ENCODE peak calls at places on chromosomes 5 and 9, in four cellular contexts. One of them, this sample, is unnamed.
A peak's percentile ranks its signal among the peaks of the same experiment; 100 is the strongest.

GRCh38 chr5:149166128-149166527 is 24.8 kb downstream of the ABLIM3 start:
- ATAC-seq in activated CD8-positive, alpha-beta T cell treated with anti-CD3 and anti-CD28 coated beads for 36 hours: no peak
- ATAC-seq in CD4-positive, alpha-beta T cell: no peak
- ATAC-seq in right cardiac atrium: no peak
- ATAC-seq in this sample: no peak

GRCh38 chr5:82405618-82406199 is 127.6 kb upstream of the RPS23 start:
- ATAC-seq in activated CD8-positive, alpha-beta T cell treated with anti-CD3 and anti-CD28 coated beads for 36 hours: no peak
- ATAC-seq in CD4-positive, alpha-beta T cell: no peak
- ATAC-seq in right cardiac atrium: no peak
- ATAC-seq in this sample: no peak

GRCh38 chr5:63053019-63053638 is 474.5 kb downstream of the LRRC70 start:
- ATAC-seq in activated CD8-positive, alpha-beta T cell treated with anti-CD3 and anti-CD28 coated beads for 36 hours: no peak
- ATAC-seq in CD4-positive, alpha-beta T cell: no peak
- ATAC-seq in right cardiac atrium: peak; percentile 97
- ATAC-seq in this sample: peak; percentile 66

GRCh38 chr5:10485897-10486296 is 44.2 kb downstream of the ROPN1L start:
- ATAC-seq in activated CD8-positive, alpha-beta T cell treated with anti-CD3 and anti-CD28 coated beads for 36 hours: no peak
- ATAC-seq in CD4-positive, alpha-beta T cell: no peak
- ATAC-seq in right cardiac atrium: peak; percentile 42
- ATAC-seq in this sample: no peak

GRCh38 chr5:91128604-91129003 is 254.5 kb downstream of the ARRDC3 start:
- ATAC-seq in activated CD8-positive, alpha-beta T cell treated with anti-CD3 and anti-CD28 coated beads for 36 hours: no peak
- ATAC-seq in CD4-positive, alpha-beta T cell: no peak
- ATAC-seq in right cardiac atrium: no peak
- ATAC-seq in this sample: no peak

GRCh38 chr5:56849671-56850070 is 34.3 kb downstream of the MAP3K1 start:
- ATAC-seq in activated CD8-positive, alpha-beta T cell treated with anti-CD3 and anti-CD28 coated beads for 36 hours: peak; percentile 51
- ATAC-seq in CD4-positive, alpha-beta T cell: peak; percentile 43
- ATAC-seq in right cardiac atrium: no peak
- ATAC-seq in this sample: no peak

GRCh38 chr5:31113666-31114065 is 79.8 kb upstream of the CDH6 start:
- ATAC-seq in activated CD8-positive, alpha-beta T cell treated with anti-CD3 and anti-CD28 coated beads for 36 hours: no peak
- ATAC-seq in CD4-positive, alpha-beta T cell: no peak
- ATAC-seq in right cardiac atrium: no peak
- ATAC-seq in this sample: no peak

GRCh38 chr9:22036866-22037626 is 27.9 kb upstream of the CDKN2B start:
- ATAC-seq in activated CD8-positive, alpha-beta T cell treated with anti-CD3 and anti-CD28 coated beads for 36 hours: no peak
- ATAC-seq in CD4-positive, alpha-beta T cell: no peak
- ATAC-seq in right cardiac atrium: no peak
- ATAC-seq in this sample: no peak

GRCh38 chr5:5373351-5374033 is 49.0 kb upstream of the ICE1 start:
- ATAC-seq in activated CD8-positive, alpha-beta T cell treated with anti-CD3 and anti-CD28 coated beads for 36 hours: no peak
- ATAC-seq in CD4-positive, alpha-beta T cell: no peak
- ATAC-seq in right cardiac atrium: no peak
- ATAC-seq in this sample: peak; percentile 92

GRCh38 chr5:109936996-109937395 is 247.3 kb downstream of the MAN2A1 start:
- ATAC-seq in activated CD8-positive, alpha-beta T cell treated with anti-CD3 and anti-CD28 coated beads for 36 hours: peak; percentile 75
- ATAC-seq in CD4-positive, alpha-beta T cell: no peak
- ATAC-seq in right cardiac atrium: no peak
- ATAC-seq in this sample: no peak

GRCh38 chr5:170397059-170397458 is 7.9 kb upstream of the KCNMB1 start:
- ATAC-seq in activated CD8-positive, alpha-beta T cell treated with anti-CD3 and anti-CD28 coated beads for 36 hours: no peak
- ATAC-seq in CD4-positive, alpha-beta T cell: no peak
- ATAC-seq in right cardiac atrium: no peak
- ATAC-seq in this sample: no peak

GRCh38 chr9:4936277-4936676 is 48.8 kb upstream of the JAK2 start:
- ATAC-seq in activated CD8-positive, alpha-beta T cell treated with anti-CD3 and anti-CD28 coated beads for 36 hours: peak; percentile 46
- ATAC-seq in CD4-positive, alpha-beta T cell: no peak
- ATAC-seq in right cardiac atrium: no peak
- ATAC-seq in this sample: no peak

GRCh38 chr5:178460598-178461425 is 129.4 kb downstream of the COL23A1 start:
- ATAC-seq in activated CD8-positive, alpha-beta T cell treated with anti-CD3 and anti-CD28 coated beads for 36 hours: peak; percentile 91
- ATAC-seq in CD4-positive, alpha-beta T cell: no peak
- ATAC-seq in right cardiac atrium: peak; percentile 92
- ATAC-seq in this sample: peak; percentile 87

GRCh38 chr5:42514759-42515158 is 91.5 kb downstream of the GHR start:
- ATAC-seq in activated CD8-positive, alpha-beta T cell treated with anti-CD3 and anti-CD28 coated beads for 36 hours: no peak
- ATAC-seq in CD4-positive, alpha-beta T cell: no peak
- ATAC-seq in right cardiac atrium: no peak
- ATAC-seq in this sample: no peak

GRCh38 chr9:109329274-109330258 is 8.7 kb upstream of the EPB41L4B start:
- ATAC-seq in activated CD8-positive, alpha-beta T cell treated with anti-CD3 and anti-CD28 coated beads for 36 hours: no peak
- ATAC-seq in CD4-positive, alpha-beta T cell: no peak
- ATAC-seq in right cardiac atrium: peak; percentile 81
- ATAC-seq in this sample: peak; percentile 84

GRCh38 chr5:163790497-163790896 is 285.1 kb downstream of the MAT2B start:
- ATAC-seq in activated CD8-positive, alpha-beta T cell treated with anti-CD3 and anti-CD28 coated beads for 36 hours: no peak
- ATAC-seq in CD4-positive, alpha-beta T cell: no peak
- ATAC-seq in right cardiac atrium: no peak
- ATAC-seq in this sample: no peak

GRCh38 chr5:35096209-35096608 is 48.5 kb upstream of the AGXT2 start:
- ATAC-seq in activated CD8-positive, alpha-beta T cell treated with anti-CD3 and anti-CD28 coated beads for 36 hours: no peak
- ATAC-seq in CD4-positive, alpha-beta T cell: no peak
- ATAC-seq in right cardiac atrium: no peak
- ATAC-seq in this sample: no peak

GRCh38 chr5:73950441-73950873 is 324.5 kb downstream of the ARHGEF28 start:
- ATAC-seq in activated CD8-positive, alpha-beta T cell treated with anti-CD3 and anti-CD28 coated beads for 36 hours: no peak
- ATAC-seq in CD4-positive, alpha-beta T cell: no peak
- ATAC-seq in right cardiac atrium: no peak
- ATAC-seq in this sample: no peak

GRCh38 chr9:69645488-69645887 is 26.7 kb downstream of the APBA1 start:
- ATAC-seq in activated CD8-positive, alpha-beta T cell treated with anti-CD3 and anti-CD28 coated beads for 36 hours: no peak
- ATAC-seq in CD4-positive, alpha-beta T cell: no peak
- ATAC-seq in right cardiac atrium: peak; percentile 67
- ATAC-seq in this sample: no peak

GRCh38 chr9:123283455-123283854 is 15.1 kb upstream of the STRBP start:
- ATAC-seq in activated CD8-positive, alpha-beta T cell treated with anti-CD3 and anti-CD28 coated beads for 36 hours: peak; percentile 29
- ATAC-seq in CD4-positive, alpha-beta T cell: no peak
- ATAC-seq in right cardiac atrium: no peak
- ATAC-seq in this sample: no peak

This sample was measured in gastroesophageal sphincter.